ENCODE peak calls at places on chromosomes 3 and 15, in ten cellular contexts. D is psoas muscle, G is IMR-90, A is GM12878, Y is GM23338, W is foreskin keratinocyte, Q is SK-N-MC, S is cardiac muscle cell, N is gastrocnemius medialis, J is pancreas. Z is an unnamed sample.

GRCh38 chr3:28912120-28912885 is 368.6 kb upstream of the RBMS3 start:
- DNase-seq in Y (no peak), G (peak; percentile 79), D (no peak), A (no peak), S (no peak), W (no peak), Q (no peak), N (no peak), J (no peak), Z (no peak)

GRCh38 chr3:20648294-20648693 is 462.3 kb upstream of the SGO1 start:
- DNase-seq in J (no peak), Y (no peak), G (peak; percentile 84), D (no peak), A (no peak), S (no peak), N (no peak), Q (peak; percentile 45), W (peak; percentile 83), Z (no peak)

GRCh38 chr3:185820973-185821758 is 3.7 kb downstream of the IGF2BP2 start:
- DNase-seq in W (peak; percentile 90), G (peak; percentile 95), A (no peak), Y (no peak), J (no peak), N (no peak), Q (peak; percentile 82), D (no peak), S (no peak), Z (no peak)

GRCh38 chr3:63872135-63872924 is 8.7 kb downstream of the ATXN7 start:
- DNase-seq in J (no peak), N (no peak), W (peak; percentile 88), G (peak; percentile 92), Q (no peak), Y (no peak), D (no peak), A (no peak), S (no peak), Z (no peak)

GRCh38 chr3:113436794-113437193 is 4.5 kb downstream of the CFAP44 start:
- DNase-seq in A (no peak), S (no peak), Y (peak; percentile 14), G (peak; percentile 86), N (no peak), W (peak; percentile 67), J (no peak), Q (no peak), D (no peak), Z (no peak)

GRCh38 chr3:108378153-108378951 is 82.0 kb downstream of the HHLA2 start:
- DNase-seq in Q (no peak), N (no peak), G (no peak), D (no peak), J (no peak), Y (no peak), A (no peak), W (no peak), S (no peak), Z (no peak)

GRCh38 chr15:69892351-69892750 is 205.4 kb downstream of the TLE3 start:
- DNase-seq in D (no peak), J (no peak), S (no peak), W (no peak), Q (no peak), A (no peak), N (no peak), G (no peak), Y (no peak), Z (no peak)

GRCh38 chr3:4581905-4582611 is 88.9 kb downstream of the ITPR1 start:
- DNase-seq in Q (no peak), D (no peak), A (no peak), Y (no peak), N (no peak), G (no peak), J (no peak), W (peak; percentile 81), S (no peak), Z (no peak)

DNA sequence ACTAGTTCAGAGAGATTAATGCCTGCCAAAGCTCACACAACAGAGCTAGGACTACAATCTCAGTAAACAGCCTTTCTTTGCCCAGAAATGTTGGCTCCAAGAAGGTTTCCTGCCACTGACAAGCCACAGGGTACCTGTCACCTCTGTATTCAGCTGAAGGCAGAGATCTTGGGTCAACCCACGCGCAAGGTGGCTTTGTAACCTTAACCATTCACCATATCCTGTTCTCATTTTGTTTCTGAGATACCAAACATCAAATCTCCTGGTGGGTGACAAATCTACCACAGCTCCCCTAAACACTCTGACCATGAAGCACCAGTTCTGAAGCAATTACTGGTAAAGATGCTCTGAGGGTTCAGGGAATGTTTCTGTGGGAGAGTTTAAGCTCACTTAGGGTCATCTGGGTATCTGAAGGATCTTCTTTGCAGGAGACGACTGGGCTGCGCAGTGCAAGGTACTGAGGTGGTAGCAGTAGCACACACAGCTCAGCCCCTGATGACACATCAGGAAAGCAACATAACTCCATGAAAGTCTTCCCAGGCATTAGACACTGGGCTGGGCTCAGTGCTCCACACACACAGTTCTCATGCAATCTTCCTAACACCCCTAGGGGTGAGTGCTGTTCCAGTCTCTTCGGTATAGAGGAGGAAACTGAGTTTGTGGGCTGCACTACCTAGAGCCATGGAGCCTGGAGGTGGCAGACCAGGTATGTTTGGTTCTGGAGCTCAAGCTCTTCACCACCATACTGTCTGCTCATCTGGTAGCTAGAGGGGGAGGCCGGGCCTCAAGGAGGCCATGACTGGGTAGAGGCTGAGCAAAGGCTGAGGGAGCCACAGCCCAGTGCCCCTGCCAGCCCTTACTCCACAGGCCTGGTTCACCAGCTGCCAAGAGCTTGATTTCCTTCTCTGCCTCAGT is 7.7 kb downstream of the CXCR6 start:
- DNase-seq in J (no peak), A (no peak), Y (no peak), D (no peak), Q (no peak), W (no peak), S (no peak), N (no peak), G (no peak), Z (no peak)
- H3K27ac ChIP-seq in J (no peak overlapping the region), A (no peak overlapping the region), Y (no peak overlapping the region), D (peak overlapping the region; percentile 32), Q (no peak overlapping the region), W (no peak overlapping the region), S (no peak overlapping the region), N (peak overlapping the region; percentile 30), G (no peak overlapping the region), Z (no peak overlapping the region)

DNA sequence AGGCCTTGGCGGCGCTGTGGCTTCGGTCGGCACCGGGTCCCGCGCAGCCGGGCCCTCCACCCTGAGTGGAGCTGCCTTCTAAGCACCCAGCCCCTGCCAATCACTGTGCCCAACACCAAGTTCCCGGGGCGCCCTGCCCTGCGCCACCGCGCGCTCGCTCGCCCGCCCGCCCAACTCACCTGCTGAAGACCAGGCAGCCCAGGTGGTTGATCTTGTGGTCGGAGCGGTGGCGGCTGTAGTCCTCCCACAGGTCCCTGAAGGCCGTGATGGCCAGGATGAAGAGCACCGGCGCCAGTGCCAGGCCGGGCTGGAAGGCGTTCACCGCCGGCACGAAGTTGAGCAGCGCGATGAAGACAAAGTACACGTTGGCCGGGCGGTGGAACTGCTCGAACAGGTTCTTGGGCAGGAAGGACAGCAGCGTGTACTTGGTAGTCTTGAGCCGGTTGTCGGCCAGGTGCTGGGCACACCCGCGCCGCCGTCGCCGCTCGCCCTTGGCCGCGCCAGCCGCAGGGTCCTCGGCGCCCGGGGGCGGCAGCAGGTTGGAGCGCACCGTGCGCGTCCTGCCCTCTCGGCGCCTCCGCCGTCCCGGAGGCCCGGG is 559 bp downstream of the ATP10A start:
- DNase-seq in W (peak; percentile 11), Q (no peak), A (no peak), J (no peak), G (no peak), Y (peak; percentile 57), N (no peak), D (no peak), S (peak; percentile 24), Z (no peak)
- H3K27ac ChIP-seq in W (no peak overlapping the region), Q (no peak overlapping the region), A (no peak overlapping the region), J (no peak overlapping the region), G (peak overlapping the region; percentile 36), Y (no peak overlapping the region), N (no peak overlapping the region), D (no peak overlapping the region), S (no peak overlapping the region), Z (no peak overlapping the region)

GRCh38 chr3:142861926-142862325 is 27.0 kb downstream of the PCOLCE2 start:
- DNase-seq in D (no peak), N (no peak), A (no peak), S (no peak), Q (no peak), J (no peak), G (no peak), W (no peak), Y (no peak), Z (no peak)

GRCh38 chr3:142853270-142854163 is 35.4 kb downstream of the PCOLCE2 start:
- DNase-seq in G (peak; percentile 21), Q (no peak), S (no peak), W (peak; percentile 91), A (no peak), Y (no peak), J (no peak), N (no peak), D (peak; percentile 57), Z (no peak)

GRCh38 chr3:142852009-142852408 is 36.9 kb downstream of the PCOLCE2 start:
- DNase-seq in J (no peak), S (no peak), N (no peak), G (no peak), W (no peak), Y (no peak), Q (no peak), A (no peak), D (no peak), Z (no peak)

GRCh38 chr3:142858043-142858442 is 30.8 kb downstream of the PCOLCE2 start:
- DNase-seq in G (no peak), N (no peak), J (no peak), A (no peak), W (peak; percentile 36), S (no peak), Q (no peak), Y (no peak), D (no peak), Z (no peak)

DNA sequence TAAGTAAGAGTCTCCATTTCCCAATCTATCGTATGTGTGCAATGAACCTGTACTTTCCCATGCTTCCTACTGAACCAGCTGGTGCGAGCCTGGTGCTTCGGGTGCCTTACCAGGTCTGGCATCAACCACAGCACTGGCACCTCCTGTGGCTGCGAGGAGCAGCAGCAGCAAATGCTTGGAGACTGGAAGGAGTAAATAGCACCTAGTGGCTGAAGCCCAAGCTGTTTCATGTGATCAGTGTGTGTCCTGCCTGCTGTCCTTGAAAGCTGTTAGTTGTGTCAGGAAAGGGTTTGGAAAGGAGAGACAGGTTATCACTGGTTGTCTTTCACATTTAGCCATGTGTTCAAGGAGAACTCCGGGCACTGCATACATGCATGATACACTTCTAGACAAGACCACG is 31.8 kb downstream of the PCOLCE2 start:
- DNase-seq in A (no peak), J (peak; percentile 86), Q (no peak), D (peak; percentile 73), S (peak; percentile 34), W (peak; percentile 29), N (peak; percentile 71), Y (peak; percentile 79), G (no peak), Z (peak; percentile 11)
- H3K27ac ChIP-seq in A (no peak overlapping the region), J (no peak overlapping the region), Q (no peak overlapping the region), D (no peak overlapping the region), S (no peak overlapping the region), W (no peak overlapping the region), N (no peak overlapping the region), Y (no peak overlapping the region), G (no peak overlapping the region), Z (no peak overlapping the region)

DNA sequence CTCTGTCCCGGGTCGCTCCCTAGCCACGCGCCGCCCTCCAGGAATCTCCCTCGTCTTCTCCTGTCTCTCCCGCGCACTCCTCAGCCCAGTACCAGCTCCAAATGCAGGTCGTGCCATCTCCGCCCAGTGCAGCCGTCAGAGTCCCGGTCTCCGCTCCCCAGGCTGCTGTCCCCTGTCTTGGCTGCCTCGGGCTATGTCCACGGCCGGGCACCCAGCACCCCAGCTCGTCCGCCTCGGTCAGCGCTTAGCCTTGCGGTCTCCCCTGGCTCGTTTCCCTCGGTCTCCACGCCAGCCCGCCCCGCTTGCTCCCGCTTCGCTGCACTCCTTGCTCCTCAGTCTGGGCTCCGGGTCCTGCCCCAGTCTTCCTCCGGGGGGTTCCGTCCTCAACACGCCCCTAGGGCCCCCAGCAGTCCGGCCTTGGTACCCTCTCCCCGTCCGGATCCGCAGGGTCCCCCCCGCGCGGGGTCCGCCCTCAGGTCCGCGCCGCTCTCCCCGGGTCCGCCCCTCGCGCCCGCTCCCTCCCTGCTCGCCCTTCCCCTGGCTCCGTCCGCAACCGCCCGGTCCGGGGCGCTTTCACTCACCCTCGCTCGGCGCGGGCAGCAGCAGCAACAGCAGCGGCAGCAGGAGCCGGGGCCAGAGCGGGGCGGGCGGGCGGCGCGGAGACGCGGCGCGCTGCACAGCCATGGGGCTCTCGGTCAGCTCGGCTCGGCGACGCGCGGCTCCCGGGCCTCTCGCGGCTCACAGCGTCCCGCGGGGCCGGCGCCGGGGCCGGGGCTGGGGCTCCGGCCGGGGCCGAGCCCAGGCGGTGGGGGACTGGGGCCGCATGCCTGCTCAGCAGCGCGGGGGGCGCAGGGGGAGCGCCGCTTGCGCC is 462 bp downstream of the IGDCC3 start:
- DNase-seq in N (no peak), Q (no peak), Y (peak; percentile 81), W (peak; percentile 30), J (peak; percentile 80), G (no peak), D (no peak), S (peak; percentile 76), A (no peak), Z (peak; percentile 46)
- H3K27ac ChIP-seq in N (no peak overlapping the region), Q (no peak overlapping the region), Y (no peak overlapping the region), W (no peak overlapping the region), J (no peak overlapping the region), G (no peak overlapping the region), D (no peak overlapping the region), S (peak overlapping the region; percentile 75), A (no peak overlapping the region), Z (peak overlapping the region; percentile 17)

Z was measured in substantia nigra.